ENCODE peak calls at places on chromosomes 3 and 15, in eight cellular contexts. One of them, this sample, is unnamed.
A peak's percentile ranks its signal among the peaks of the same experiment; 100 is the strongest.

GRCh38 chr3:154642066-154642619 is 212.2 kb upstream of the GPR149 start:
- ATAC-seq in HepG2: no peak
- ATAC-seq in HCT116: no peak
- ATAC-seq in Panc1: no peak
- ATAC-seq in upper lobe of left lung: no peak
- ATAC-seq in GM23338: no peak
- ATAC-seq in GM12878: no peak
- ATAC-seq in K562: peak; percentile 49
- ATAC-seq in this sample: no peak

GRCh38 chr3:124569761-124570160 is 160.5 kb upstream of the UMPS start:
- ATAC-seq in GM23338: no peak
- ATAC-seq in upper lobe of left lung: no peak
- ATAC-seq in Panc1: no peak
- ATAC-seq in HCT116: no peak
- ATAC-seq in HepG2: no peak
- ATAC-seq in K562: no peak
- ATAC-seq in GM12878: peak; percentile 24
- ATAC-seq in this sample: no peak

GRCh38 chr3:50365080-50365841 is 5.9 kb upstream of the TMEM115 start:
- ATAC-seq in K562: peak; percentile 94
- ATAC-seq in HCT116: peak; percentile 95
- ATAC-seq in Panc1: peak; percentile 86
- ATAC-seq in upper lobe of left lung: peak; percentile 72
- ATAC-seq in GM23338: peak; percentile 86
- ATAC-seq in GM12878: peak; percentile 97
- ATAC-seq in HepG2: peak; percentile 24
- ATAC-seq in this sample: peak; percentile 86

GRCh38 chr15:59801649-59802048 is 112.5 kb upstream of the BNIP2 start:
- ATAC-seq in GM12878: no peak
- ATAC-seq in GM23338: no peak
- ATAC-seq in HepG2: no peak
- ATAC-seq in upper lobe of left lung: no peak
- ATAC-seq in HCT116: no peak
- ATAC-seq in Panc1: no peak
- ATAC-seq in K562: no peak
- ATAC-seq in this sample: no peak

GRCh38 chr3:173103469-173103868 is 37.6 kb downstream of the SPATA16 start:
- ATAC-seq in GM12878: no peak
- ATAC-seq in GM23338: no peak
- ATAC-seq in Panc1: no peak
- ATAC-seq in K562: no peak
- ATAC-seq in HCT116: no peak
- ATAC-seq in upper lobe of left lung: peak; percentile 57
- ATAC-seq in HepG2: no peak
- ATAC-seq in this sample: no peak

GRCh38 chr3:141273700-141274410 is 42.2 kb downstream of the PXYLP1 start:
- ATAC-seq in HepG2: no peak
- ATAC-seq in HCT116: no peak
- ATAC-seq in upper lobe of left lung: no peak
- ATAC-seq in Panc1: no peak
- ATAC-seq in GM12878: no peak
- ATAC-seq in GM23338: no peak
- ATAC-seq in K562: no peak
- ATAC-seq in this sample: peak; percentile 30

GRCh38 chr3:150840733-150841515 is 64.3 kb downstream of the MINDY4B start:
- ATAC-seq in HepG2: peak; percentile 43
- ATAC-seq in HCT116: peak; percentile 71
- ATAC-seq in upper lobe of left lung: peak; percentile 46
- ATAC-seq in K562: no peak
- ATAC-seq in GM12878: no peak
- ATAC-seq in GM23338: no peak
- ATAC-seq in Panc1: peak; percentile 30
- ATAC-seq in this sample: no peak

GRCh38 chr3:111881480-111881879 is 22.4 kb downstream of the PHLDB2 start:
- ATAC-seq in GM23338: no peak
- ATAC-seq in K562: no peak
- ATAC-seq in HCT116: no peak
- ATAC-seq in GM12878: no peak
- ATAC-seq in HepG2: no peak
- ATAC-seq in Panc1: no peak
- ATAC-seq in upper lobe of left lung: no peak
- ATAC-seq in this sample: no peak

GRCh38 chr3:74539879-74540278 is 74.6 kb downstream of the CNTN3 start:
- ATAC-seq in GM23338: no peak
- ATAC-seq in GM12878: no peak
- ATAC-seq in K562: no peak
- ATAC-seq in HCT116: no peak
- ATAC-seq in upper lobe of left lung: no peak
- ATAC-seq in HepG2: no peak
- ATAC-seq in Panc1: no peak
- ATAC-seq in this sample: no peak

GRCh38 chr3:173216063-173216462 is 75.0 kb upstream of the SPATA16 start:
- ATAC-seq in Panc1: no peak
- ATAC-seq in GM23338: no peak
- ATAC-seq in upper lobe of left lung: no peak
- ATAC-seq in HCT116: no peak
- ATAC-seq in GM12878: no peak
- ATAC-seq in HepG2: no peak
- ATAC-seq in K562: no peak
- ATAC-seq in this sample: no peak

GRCh38 chr3:155497930-155498647 is 204.6 kb upstream of the STRIT1 start:
- ATAC-seq in Panc1: no peak
- ATAC-seq in GM23338: peak; percentile 52
- ATAC-seq in HCT116: peak; percentile 54
- ATAC-seq in upper lobe of left lung: no peak
- ATAC-seq in GM12878: no peak
- ATAC-seq in K562: no peak
- ATAC-seq in HepG2: no peak
- ATAC-seq in this sample: no peak

GRCh38 chr3:141096981-141097380 is 45.8 kb downstream of the SPSB4 start:
- ATAC-seq in GM12878: no peak
- ATAC-seq in HCT116: no peak
- ATAC-seq in Panc1: no peak
- ATAC-seq in upper lobe of left lung: no peak
- ATAC-seq in K562: no peak
- ATAC-seq in GM23338: no peak
- ATAC-seq in HepG2: no peak
- ATAC-seq in this sample: no peak

GRCh38 chr15:50880651-50881114 is 27.8 kb upstream of the AP4E1 start:
- ATAC-seq in upper lobe of left lung: no peak
- ATAC-seq in HepG2: no peak
- ATAC-seq in GM12878: peak; percentile 50
- ATAC-seq in K562: peak; percentile 67
- ATAC-seq in GM23338: no peak
- ATAC-seq in Panc1: no peak
- ATAC-seq in HCT116: no peak
- ATAC-seq in this sample: no peak

GRCh38 chr15:99929266-99929665 is 196.0 kb upstream of the LYSMD4 start:
- ATAC-seq in HCT116: no peak
- ATAC-seq in GM23338: peak; percentile 82
- ATAC-seq in GM12878: no peak
- ATAC-seq in K562: no peak
- ATAC-seq in HepG2: no peak
- ATAC-seq in Panc1: no peak
- ATAC-seq in upper lobe of left lung: no peak
- ATAC-seq in this sample: no peak
- TF ChIP-seq POLR2AphosphoS5 in HCT116: no peak
- TF ChIP-seq POLR2AphosphoS5 in GM23338: no peak
- TF ChIP-seq POLR2AphosphoS5 in GM12878: no peak
- TF ChIP-seq POLR2AphosphoS5 in K562: no peak
- TF ChIP-seq POLR2AphosphoS5 in HepG2: no peak
- TF ChIP-seq POLR2AphosphoS5 in Panc1: no peak
- TF ChIP-seq POLR2AphosphoS5 in upper lobe of left lung: no peak
- TF ChIP-seq POLR2AphosphoS5 in this sample: no peak

DNA sequence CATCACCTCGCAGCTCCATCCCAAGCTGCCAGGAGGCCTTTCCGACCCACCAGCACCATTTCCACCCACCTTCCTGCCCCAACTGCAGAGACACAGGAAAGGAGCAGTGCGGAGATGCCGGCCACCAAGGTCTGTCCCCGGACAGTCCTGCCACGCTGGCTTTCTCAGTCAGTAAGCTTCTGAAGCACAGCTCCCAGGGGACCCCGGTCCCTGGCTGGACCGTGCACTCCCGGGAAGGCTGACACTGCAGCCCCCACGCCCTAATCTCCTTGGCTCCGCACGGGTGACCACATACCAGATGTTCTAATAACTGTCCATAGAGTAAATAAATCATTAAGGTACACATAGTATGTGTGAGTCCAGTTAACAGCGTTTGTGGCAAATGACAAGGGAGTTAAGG is 73.5 kb downstream of the VGLL4 start:
- ATAC-seq in GM23338: no peak
- ATAC-seq in HepG2: no peak
- ATAC-seq in Panc1: no peak
- ATAC-seq in GM12878: no peak
- ATAC-seq in upper lobe of left lung: no peak
- ATAC-seq in HCT116: no peak
- ATAC-seq in K562: no peak
- ATAC-seq in this sample: no peak
- H3K4me3 ChIP-seq in GM23338: no peak overlapping the region
- H3K4me3 ChIP-seq in HepG2: no peak overlapping the region
- H3K4me3 ChIP-seq in Panc1: no peak overlapping the region
- H3K4me3 ChIP-seq in GM12878: no peak overlapping the region
- H3K4me3 ChIP-seq in upper lobe of left lung: no peak overlapping the region
- H3K4me3 ChIP-seq in HCT116: no peak overlapping the region
- H3K4me3 ChIP-seq in K562: no peak overlapping the region
- H3K4me3 ChIP-seq in this sample: no peak overlapping the region

GRCh38 chr3:43289401-43289800 is 3.1 kb downstream of the SNRK start:
- ATAC-seq in K562: no peak
- ATAC-seq in GM12878: no peak
- ATAC-seq in GM23338: no peak
- ATAC-seq in HepG2: no peak
- ATAC-seq in HCT116: no peak
- ATAC-seq in upper lobe of left lung: no peak
- ATAC-seq in Panc1: no peak
- ATAC-seq in this sample: no peak

GRCh38 chr3:43288850-43289249 is 2.5 kb downstream of the SNRK start:
- ATAC-seq in HCT116: no peak
- ATAC-seq in Panc1: no peak
- ATAC-seq in GM12878: no peak
- ATAC-seq in HepG2: peak; percentile 72
- ATAC-seq in upper lobe of left lung: no peak
- ATAC-seq in GM23338: no peak
- ATAC-seq in K562: no peak
- ATAC-seq in this sample: no peak

GRCh38 chr3:43288366-43288765 is 2.0 kb downstream of the SNRK start:
- ATAC-seq in GM12878: peak; percentile 75
- ATAC-seq in Panc1: no peak
- ATAC-seq in HepG2: peak; percentile 12
- ATAC-seq in GM23338: no peak
- ATAC-seq in HCT116: no peak
- ATAC-seq in K562: no peak
- ATAC-seq in upper lobe of left lung: no peak
- ATAC-seq in this sample: no peak

GRCh38 chr3:43291546-43291945 is 5.2 kb downstream of the SNRK start:
- ATAC-seq in GM12878: no peak
- ATAC-seq in upper lobe of left lung: no peak
- ATAC-seq in HepG2: no peak
- ATAC-seq in GM23338: no peak
- ATAC-seq in K562: no peak
- ATAC-seq in Panc1: no peak
- ATAC-seq in HCT116: no peak
- ATAC-seq in this sample: no peak

GRCh38 chr3:43290961-43291360 is 4.6 kb downstream of the SNRK start:
- ATAC-seq in Panc1: no peak
- ATAC-seq in upper lobe of left lung: no peak
- ATAC-seq in GM12878: no peak
- ATAC-seq in HCT116: no peak
- ATAC-seq in K562: no peak
- ATAC-seq in GM23338: no peak
- ATAC-seq in HepG2: no peak
- ATAC-seq in this sample: no peak
- H3K4me1 ChIP-seq in Panc1: peaks cover 10% of the 10 kb centered on the region
- H3K4me1 ChIP-seq in upper lobe of left lung: peaks cover 47% of the 10 kb centered on the region
- H3K4me1 ChIP-seq in GM12878: peaks cover 18% of the 10 kb centered on the region
- H3K4me1 ChIP-seq in HCT116: peaks cover 21% of the 10 kb centered on the region
- H3K4me1 ChIP-seq in K562: peaks cover 7% of the 10 kb centered on the region
- H3K4me1 ChIP-seq in GM23338: peaks cover 12% of the 10 kb centered on the region
- H3K4me1 ChIP-seq in HepG2: peaks cover 70% of the 10 kb centered on the region
- H3K4me1 ChIP-seq in this sample: peaks cover 21% of the 10 kb centered on the region

GRCh38 chr15:55289573-55290360 is at the start of gene RAB27A:
- ATAC-seq in HCT116: peak; percentile 89
- ATAC-seq in HepG2: peak; percentile 95
- ATAC-seq in Panc1: peak; percentile 94
- ATAC-seq in upper lobe of left lung: peak; percentile 93
- ATAC-seq in GM23338: peak; percentile 88
- ATAC-seq in GM12878: peak; percentile 80
- ATAC-seq in K562: peak; percentile 82
- ATAC-seq in this sample: peak; percentile 91
- TF ChIP-seq POLR2AphosphoS5 in HCT116: no peak
- TF ChIP-seq POLR2AphosphoS5 in HepG2: no peak
- TF ChIP-seq POLR2AphosphoS5 in Panc1: no peak
- TF ChIP-seq POLR2AphosphoS5 in upper lobe of left lung: peak; percentile 69
- TF ChIP-seq POLR2AphosphoS5 in GM23338: no peak
- TF ChIP-seq POLR2AphosphoS5 in GM12878: peak; percentile 41
- TF ChIP-seq POLR2AphosphoS5 in K562: peak; percentile 17
- TF ChIP-seq POLR2AphosphoS5 in this sample: peak; percentile 57

GRCh38 chr15:32669870-32670623 is 28.5 kb downstream of the SCG5 start:
- ATAC-seq in GM12878: no peak
- ATAC-seq in HCT116: no peak
- ATAC-seq in GM23338: peak; percentile 79
- ATAC-seq in K562: no peak
- ATAC-seq in upper lobe of left lung: no peak
- ATAC-seq in Panc1: no peak
- ATAC-seq in HepG2: peak; percentile 97
- ATAC-seq in this sample: peak; percentile 62
- H3K4me3 ChIP-seq in GM12878: no peak overlapping the region
- H3K4me3 ChIP-seq in HCT116: no peak overlapping the region
- H3K4me3 ChIP-seq in GM23338: no peak overlapping the region
- H3K4me3 ChIP-seq in K562: no peak overlapping the region
- H3K4me3 ChIP-seq in upper lobe of left lung: no peak overlapping the region
- H3K4me3 ChIP-seq in Panc1: no peak overlapping the region
- H3K4me3 ChIP-seq in HepG2: no peak overlapping the region
- H3K4me3 ChIP-seq in this sample: no peak overlapping the region

GRCh38 chr3:178712247-178712646 is 176.0 kb downstream of the KCNMB2 start:
- ATAC-seq in GM23338: no peak
- ATAC-seq in Panc1: no peak
- ATAC-seq in upper lobe of left lung: no peak
- ATAC-seq in GM12878: no peak
- ATAC-seq in HepG2: no peak
- ATAC-seq in K562: no peak
- ATAC-seq in HCT116: no peak
- ATAC-seq in this sample: no peak
- H3K4me1 ChIP-seq in GM23338: peaks cover 7% of the 10 kb centered on the region
- H3K4me1 ChIP-seq in Panc1: no peaks in the 10 kb centered on the region
- H3K4me1 ChIP-seq in upper lobe of left lung: no peaks in the 10 kb centered on the region
- H3K4me1 ChIP-seq in GM12878: peaks cover 10% of the 10 kb centered on the region
- H3K4me1 ChIP-seq in HepG2: no peaks in the 10 kb centered on the region
- H3K4me1 ChIP-seq in K562: no peaks in the 10 kb centered on the region
- H3K4me1 ChIP-seq in HCT116: no peaks in the 10 kb centered on the region
- H3K4me1 ChIP-seq in this sample: peaks cover 4% of the 10 kb centered on the region

DNA sequence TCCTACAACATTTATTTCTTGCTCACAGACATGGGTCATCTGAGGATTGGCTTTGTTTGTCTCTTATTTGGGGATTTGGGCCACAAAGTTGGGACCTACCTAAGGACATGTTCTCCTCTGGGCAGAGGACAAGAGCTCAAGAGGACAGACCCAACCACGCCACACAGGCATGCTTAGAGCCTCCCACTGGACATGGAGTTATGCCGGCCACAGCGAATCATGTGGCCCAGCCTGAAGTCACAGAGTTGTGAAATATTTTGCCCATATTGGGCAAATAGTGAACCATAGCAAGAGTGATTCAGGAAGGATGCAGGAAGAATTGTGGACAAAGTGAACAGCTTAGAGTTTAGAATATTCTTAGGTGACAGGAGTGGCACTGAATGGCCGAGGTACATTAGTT is 9.9 kb downstream of the TRAK1 start:
- ATAC-seq in GM12878: no peak
- ATAC-seq in K562: no peak
- ATAC-seq in HCT116: no peak
- ATAC-seq in GM23338: no peak
- ATAC-seq in Panc1: no peak
- ATAC-seq in HepG2: peak; percentile 39
- ATAC-seq in upper lobe of left lung: peak; percentile 64
- ATAC-seq in this sample: peak; percentile 86
- TF ChIP-seq POLR2AphosphoS5 in GM12878: no peak
- TF ChIP-seq POLR2AphosphoS5 in K562: no peak
- TF ChIP-seq POLR2AphosphoS5 in HCT116: no peak
- TF ChIP-seq POLR2AphosphoS5 in GM23338: no peak
- TF ChIP-seq POLR2AphosphoS5 in Panc1: no peak
- TF ChIP-seq POLR2AphosphoS5 in HepG2: no peak
- TF ChIP-seq POLR2AphosphoS5 in upper lobe of left lung: peak; percentile 54
- TF ChIP-seq POLR2AphosphoS5 in this sample: no peak